ENCODE peak calls at places on chromosome 4, in six cellular contexts. L, Y, A, S, P and D are unnamed samples.

GRCh38 chr4:149589826-149590225 is 225.8 kb downstream of the IQCM start:
- DNase-seq in L (no peak), Y (no peak), A (no peak), S (no peak), P (no peak), D (no peak)

GRCh38 chr4:115851918-115852766 is 738.7 kb upstream of the NDST4 start:
- DNase-seq in L (peak), Y (peak), A (no peak), S (no peak), P (peak), D (peak)

GRCh38 chr4:175298119-175298518 is 380.0 kb downstream of the ADAM29 start:
- DNase-seq in L (no peak), Y (no peak), A (no peak), S (no peak), P (no peak), D (no peak)

GRCh38 chr4:144283496-144283895 is 143.0 kb upstream of the GYPA start:
- DNase-seq in L (no peak), Y (no peak), A (no peak), S (no peak), P (no peak), D (no peak)

GRCh38 chr4:41866799-41867677 is 68.2 kb upstream of the TMEM33 start:
- DNase-seq in L (no peak), Y (no peak), A (no peak), S (no peak), P (no peak), D (no peak)

GRCh38 chr4:3767569-3768288 is 1.5 kb downstream of the ADRA2C start:
- DNase-seq in L (no peak), Y (no peak), A (no peak), S (no peak), P (no peak), D (no peak)

GRCh38 chr4:10743357-10743756 is 58.8 kb upstream of the CLNK start:
- DNase-seq in L (no peak), Y (no peak), A (no peak), S (no peak), P (no peak), D (no peak)

GRCh38 chr4:44038811-44039210 is 409.8 kb downstream of the KCTD8 start:
- DNase-seq in L (no peak), Y (no peak), A (no peak), S (no peak), P (no peak), D (no peak)

GRCh38 chr4:139223682-139224317 is 46.8 kb upstream of the ELF2 start:
- DNase-seq in L (peak), Y (peak), A (no peak), S (no peak), P (peak), D (no peak)

GRCh38 chr4:183249854-183250253 is 70.2 kb downstream of the CLDN22 start:
- DNase-seq in L (no peak), Y (peak), A (no peak), S (no peak), P (peak), D (no peak)

GRCh38 chr4:152939655-152940054 is 3.5 kb downstream of the FHDC1 start:
- DNase-seq in L (no peak), Y (no peak), A (no peak), S (no peak), P (no peak), D (no peak)

GRCh38 chr4:84433603-84434232 is 65.4 kb downstream of the NKX6-1 start:
- DNase-seq in L (no peak), Y (no peak), A (no peak), S (no peak), P (no peak), D (no peak)

GRCh38 chr4:127669691-127670090 is 36.9 kb downstream of the INTU start:
- DNase-seq in L (no peak), Y (no peak), A (no peak), S (no peak), P (no peak), D (no peak)

GRCh38 chr4:3644849-3645627 is 112.8 kb upstream of the LRPAP1 start:
- DNase-seq in L (no peak), Y (peak), A (no peak), S (peak), P (no peak), D (peak)

GRCh38 chr4:7769936-7770674 is 169.6 kb downstream of the AFAP1 start:
- DNase-seq in L (no peak), Y (peak), A (no peak), S (no peak), P (no peak), D (no peak)

GRCh38 chr4:7772708-7773385 is 166.8 kb downstream of the AFAP1 start:
- DNase-seq in L (peak), Y (no peak), A (no peak), S (no peak), P (peak), D (peak)

GRCh38 chr4:7770675-7771050 is 169.0 kb downstream of the AFAP1 start:
- DNase-seq in L (no peak), Y (no peak), A (no peak), S (no peak), P (no peak), D (no peak)

GRCh38 chr4:7771056-7771455 is 168.6 kb downstream of the AFAP1 start:
- DNase-seq in L (no peak), Y (no peak), A (no peak), S (no peak), P (no peak), D (no peak)

GRCh38 chr4:7771541-7772507 is 167.8 kb downstream of the AFAP1 start:
- DNase-seq in L (no peak), Y (no peak), A (no peak), S (no peak), P (no peak), D (peak)
- TF ChIP-seq POLR2A in L (no peak), Y (no peak), A (no peak), S (no peak), P (no peak), D (peak)

DNA sequence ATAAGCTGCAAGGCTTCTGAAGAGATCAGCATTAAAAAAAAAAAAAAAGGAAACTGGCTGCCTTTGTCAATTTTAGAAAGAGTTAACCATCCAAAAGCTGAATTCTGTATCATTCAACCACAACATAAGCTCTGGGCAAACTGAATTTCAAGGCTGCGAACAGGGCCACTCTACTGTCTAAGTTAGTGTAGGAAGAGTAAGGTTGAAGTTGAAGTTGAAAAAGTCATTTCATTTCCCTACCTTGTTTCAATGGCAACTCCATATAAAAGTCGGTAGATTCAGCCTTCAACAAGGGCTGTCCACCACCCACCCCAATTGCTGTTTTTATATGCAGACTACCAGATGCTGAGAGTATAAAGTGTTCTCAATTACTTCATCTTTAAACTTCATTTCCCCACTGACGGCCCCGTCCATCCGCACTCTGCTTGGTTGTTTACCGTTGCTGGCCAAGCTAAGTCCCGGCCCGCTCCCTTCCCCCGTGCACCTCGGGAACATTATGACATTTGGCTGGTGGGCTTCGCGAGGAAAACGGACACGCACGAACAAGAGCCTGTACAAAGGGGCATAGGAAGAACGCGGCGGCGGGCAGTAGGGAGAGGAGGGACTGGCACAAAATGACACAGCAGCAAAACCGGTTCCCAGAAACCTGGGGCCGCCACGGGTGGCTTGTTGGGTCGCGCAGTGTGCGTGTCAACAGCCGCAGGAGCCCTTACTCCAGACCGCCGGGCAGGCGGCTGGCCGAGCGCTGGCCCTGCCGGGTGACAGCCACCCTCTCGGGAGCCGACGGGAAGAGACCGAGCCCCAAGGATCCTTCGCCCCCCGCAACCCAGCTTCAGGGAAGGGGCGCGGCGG is 1.4 kb upstream of the LIN54 start:
- DNase-seq in L (no peak), Y (peak), A (peak), S (peak), P (peak), D (peak)
- TF ChIP-seq POLR2A in L (no peak), Y (no peak), A (no peak), S (no peak), P (no peak), D (no peak)

DNA sequence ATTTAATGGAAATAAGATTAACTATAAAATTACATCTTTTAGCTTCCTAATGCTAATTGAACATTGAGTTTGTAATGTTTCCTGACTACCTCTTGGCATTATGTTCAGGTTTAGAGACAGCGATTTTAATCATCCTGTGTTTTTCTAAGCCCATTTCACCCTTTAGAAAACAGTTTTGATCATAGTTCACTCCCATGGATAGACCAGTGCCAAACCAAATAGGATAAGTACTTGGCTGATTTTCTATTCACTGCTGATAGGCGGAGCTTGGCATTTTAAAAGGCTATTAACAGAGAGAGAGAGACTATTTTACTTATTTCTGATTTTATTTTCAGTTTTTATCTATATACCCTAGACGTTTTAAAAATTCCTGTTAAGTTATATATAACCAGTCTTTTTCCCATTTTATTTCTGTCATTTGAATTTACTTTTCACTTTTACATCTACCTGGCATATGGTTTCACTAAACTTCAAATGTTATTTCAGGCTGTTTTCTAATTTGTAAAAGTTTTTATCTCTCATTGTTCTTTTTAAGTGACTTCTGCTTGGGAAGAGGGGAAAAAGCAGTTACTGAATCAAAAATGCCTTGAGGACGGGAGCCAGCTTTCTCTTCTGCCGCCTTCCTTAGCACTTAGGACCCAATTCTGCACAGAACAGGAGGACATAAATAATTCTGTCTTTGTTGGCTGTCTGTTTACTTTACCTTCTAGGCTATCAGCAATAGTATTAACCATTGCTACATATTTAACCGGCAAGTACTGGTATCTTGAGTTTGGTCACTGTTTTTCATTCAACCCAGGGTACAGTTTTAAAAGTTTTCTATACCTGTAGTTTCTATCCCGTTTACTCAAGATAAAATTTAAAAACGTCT is 46.4 kb downstream of the SGMS2 start:
- DNase-seq in L (no peak), Y (no peak), A (no peak), S (no peak), P (no peak), D (no peak)
- TF ChIP-seq POLR2A in L (no peak), Y (no peak), A (no peak), S (no peak), P (no peak), D (no peak)

GRCh38 chr4:39452860-39453587 is 5.7 kb downstream of the RPL9 start:
- DNase-seq in L (no peak), Y (no peak), A (no peak), S (no peak), P (no peak), D (no peak)
- TF ChIP-seq POLR2A in L (no peak), Y (no peak), A (no peak), S (no peak), P (no peak), D (no peak)

DNA sequence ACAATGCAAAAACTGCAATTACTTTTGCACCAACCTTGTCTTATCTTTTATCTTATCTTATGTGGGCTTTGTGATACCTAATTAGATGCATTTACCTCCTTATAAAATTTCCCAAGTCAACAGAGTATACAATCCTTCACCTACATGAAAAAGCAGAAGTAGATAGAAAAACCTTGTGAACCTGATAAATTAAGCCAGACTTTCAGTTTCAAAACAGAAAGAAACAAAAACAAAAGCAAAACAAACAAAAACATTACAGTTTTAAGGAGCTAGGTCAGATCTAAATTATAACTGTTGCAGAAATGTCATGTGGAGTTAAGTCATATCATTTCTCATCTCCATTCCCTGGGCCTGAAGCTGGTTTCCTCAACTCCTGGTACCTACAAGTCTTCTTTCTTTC is 24.9 kb upstream of the CXXC4 start:
- DNase-seq in L (no peak), Y (no peak), A (no peak), S (no peak), P (no peak), D (no peak)
- TF ChIP-seq POLR2A in L (no peak), Y (no peak), A (no peak), S (no peak), P (no peak), D (no peak)

GRCh38 chr4:169439244-169439643 is 168.5 kb upstream of the SH3RF1 start:
- DNase-seq in L (no peak), Y (no peak), A (no peak), S (no peak), P (no peak), D (no peak)

GRCh38 chr4:169436734-169437133 is 166.0 kb upstream of the SH3RF1 start:
- DNase-seq in L (no peak), Y (no peak), A (no peak), S (no peak), P (no peak), D (no peak)

GRCh38 chr4:169440446-169440845 is 169.7 kb upstream of the SH3RF1 start:
- DNase-seq in L (peak), Y (no peak), A (no peak), S (no peak), P (no peak), D (no peak)

GRCh38 chr4:169438057-169438480 is 167.3 kb upstream of the SH3RF1 start:
- DNase-seq in L (no peak), Y (no peak), A (no peak), S (no peak), P (no peak), D (no peak)

GRCh38 chr4:169437299-169438047 is 166.7 kb upstream of the SH3RF1 start:
- DNase-seq in L (no peak), Y (no peak), A (no peak), S (no peak), P (no peak), D (no peak)
- TF ChIP-seq POLR2A in L (no peak), Y (no peak), A (no peak), S (no peak), P (no peak), D (no peak)

GRCh38 chr4:16866974-16867373 is 31.5 kb downstream of the LDB2 start:
- DNase-seq in L (no peak), Y (no peak), A (no peak), S (no peak), P (no peak), D (no peak)
- TF ChIP-seq POLR2A in L (no peak), Y (no peak), A (no peak), S (no peak), P (no peak), D (no peak)

GRCh38 chr4:73507541-73507940 is 26.0 kb downstream of the AFM start:
- DNase-seq in L (no peak), Y (no peak), A (no peak), S (no peak), P (no peak), D (no peak)
- TF ChIP-seq POLR2A in L (no peak), Y (no peak), A (no peak), S (no peak), P (no peak), D (no peak)